ENCODE peak calls at places on chromosomes 12 and 14, in nine cellular contexts. One of them, this sample, is unnamed.

GRCh38 chr14:94101748-94102147 is 8.8 kb upstream of the IFI27 start:
- DNase-seq in activated T-helper 1 cell treated with Interleukin-2 at 50 U/mL for 16 hours: no peak
- DNase-seq in Right ventricle myocardium superior: no peak
- DNase-seq in GM20000: no peak
- DNase-seq in IMR-90: no peak
- DNase-seq in NCI-H345: no peak
- DNase-seq in activated naive CD4-positive, alpha-beta T cell: no peak
- DNase-seq in AG08396: no peak
- DNase-seq in WTC11: no peak
- DNase-seq in this sample: no peak

GRCh38 chr14:22650960-22651521 is 6.9 kb upstream of the OR6J1 start:
- DNase-seq in GM20000: no peak
- DNase-seq in activated naive CD4-positive, alpha-beta T cell: no peak
- DNase-seq in IMR-90: no peak
- DNase-seq in AG08396: no peak
- DNase-seq in WTC11: no peak
- DNase-seq in activated T-helper 1 cell treated with Interleukin-2 at 50 U/mL for 16 hours: no peak
- DNase-seq in NCI-H345: no peak
- DNase-seq in Right ventricle myocardium superior: no peak
- DNase-seq in this sample: no peak

GRCh38 chr14:25090716-25091454 is 40.9 kb upstream of the STXBP6 start:
- DNase-seq in AG08396: peak
- DNase-seq in WTC11: no peak
- DNase-seq in GM20000: no peak
- DNase-seq in IMR-90: peak
- DNase-seq in Right ventricle myocardium superior: no peak
- DNase-seq in NCI-H345: no peak
- DNase-seq in activated naive CD4-positive, alpha-beta T cell: no peak
- DNase-seq in activated T-helper 1 cell treated with Interleukin-2 at 50 U/mL for 16 hours: no peak
- DNase-seq in this sample: no peak

GRCh38 chr12:66776974-66777373 is 98.1 kb upstream of the GRIP1 start:
- DNase-seq in AG08396: no peak
- DNase-seq in activated naive CD4-positive, alpha-beta T cell: no peak
- DNase-seq in activated T-helper 1 cell treated with Interleukin-2 at 50 U/mL for 16 hours: no peak
- DNase-seq in IMR-90: no peak
- DNase-seq in GM20000: peak
- DNase-seq in Right ventricle myocardium superior: no peak
- DNase-seq in WTC11: no peak
- DNase-seq in NCI-H345: no peak
- DNase-seq in this sample: no peak

GRCh38 chr12:100566887-100567637 is 6.4 kb upstream of the GAS2L3 start:
- DNase-seq in activated naive CD4-positive, alpha-beta T cell: no peak
- DNase-seq in NCI-H345: no peak
- DNase-seq in AG08396: peak
- DNase-seq in WTC11: no peak
- DNase-seq in IMR-90: peak
- DNase-seq in activated T-helper 1 cell treated with Interleukin-2 at 50 U/mL for 16 hours: no peak
- DNase-seq in Right ventricle myocardium superior: no peak
- DNase-seq in GM20000: peak
- DNase-seq in this sample: no peak

GRCh38 chr12:75526655-75527511 is 15.5 kb upstream of the KRR1 start:
- DNase-seq in NCI-H345: peak
- DNase-seq in GM20000: peak
- DNase-seq in activated T-helper 1 cell treated with Interleukin-2 at 50 U/mL for 16 hours: no peak
- DNase-seq in activated naive CD4-positive, alpha-beta T cell: no peak
- DNase-seq in Right ventricle myocardium superior: no peak
- DNase-seq in AG08396: peak
- DNase-seq in WTC11: peak
- DNase-seq in IMR-90: peak
- DNase-seq in this sample: no peak

GRCh38 chr14:93173943-93174395 is 10.7 kb downstream of the MOAP1 start:
- DNase-seq in GM20000: no peak
- DNase-seq in AG08396: no peak
- DNase-seq in activated T-helper 1 cell treated with Interleukin-2 at 50 U/mL for 16 hours: no peak
- DNase-seq in IMR-90: peak
- DNase-seq in activated naive CD4-positive, alpha-beta T cell: no peak
- DNase-seq in Right ventricle myocardium superior: no peak
- DNase-seq in WTC11: no peak
- DNase-seq in NCI-H345: no peak
- DNase-seq in this sample: no peak

GRCh38 chr14:34040765-34041164 is 89.9 kb upstream of the EGLN3 start:
- DNase-seq in AG08396: no peak
- DNase-seq in GM20000: no peak
- DNase-seq in activated naive CD4-positive, alpha-beta T cell: no peak
- DNase-seq in IMR-90: no peak
- DNase-seq in Right ventricle myocardium superior: no peak
- DNase-seq in activated T-helper 1 cell treated with Interleukin-2 at 50 U/mL for 16 hours: no peak
- DNase-seq in NCI-H345: no peak
- DNase-seq in WTC11: no peak
- DNase-seq in this sample: no peak

GRCh38 chr12:51399893-51400292 is 8.7 kb upstream of the GALNT6 start:
- DNase-seq in activated naive CD4-positive, alpha-beta T cell: no peak
- DNase-seq in Right ventricle myocardium superior: no peak
- DNase-seq in IMR-90: no peak
- DNase-seq in activated T-helper 1 cell treated with Interleukin-2 at 50 U/mL for 16 hours: no peak
- DNase-seq in GM20000: no peak
- DNase-seq in NCI-H345: no peak
- DNase-seq in AG08396: no peak
- DNase-seq in WTC11: no peak
- DNase-seq in this sample: no peak

GRCh38 chr12:121576851-121577391 is 3.9 kb downstream of the KDM2B start:
- DNase-seq in activated T-helper 1 cell treated with Interleukin-2 at 50 U/mL for 16 hours: no peak
- DNase-seq in Right ventricle myocardium superior: no peak
- DNase-seq in AG08396: peak
- DNase-seq in NCI-H345: no peak
- DNase-seq in WTC11: peak
- DNase-seq in IMR-90: peak
- DNase-seq in activated naive CD4-positive, alpha-beta T cell: no peak
- DNase-seq in GM20000: no peak
- DNase-seq in this sample: no peak

GRCh38 chr12:89951050-89951693 is 242.5 kb upstream of the ATP2B1 start:
- DNase-seq in Right ventricle myocardium superior: no peak
- DNase-seq in activated T-helper 1 cell treated with Interleukin-2 at 50 U/mL for 16 hours: no peak
- DNase-seq in AG08396: peak
- DNase-seq in WTC11: no peak
- DNase-seq in GM20000: no peak
- DNase-seq in IMR-90: peak
- DNase-seq in activated naive CD4-positive, alpha-beta T cell: no peak
- DNase-seq in NCI-H345: no peak
- DNase-seq in this sample: no peak

GRCh38 chr12:79056775-79057174 is 192.2 kb downstream of the SYT1 start:
- DNase-seq in activated T-helper 1 cell treated with Interleukin-2 at 50 U/mL for 16 hours: no peak
- DNase-seq in IMR-90: peak
- DNase-seq in AG08396: no peak
- DNase-seq in GM20000: no peak
- DNase-seq in Right ventricle myocardium superior: no peak
- DNase-seq in activated naive CD4-positive, alpha-beta T cell: no peak
- DNase-seq in NCI-H345: no peak
- DNase-seq in WTC11: no peak
- DNase-seq in this sample: no peak

GRCh38 chr12:90250041-90250440 is 541.4 kb upstream of the ATP2B1 start:
- DNase-seq in activated naive CD4-positive, alpha-beta T cell: no peak
- DNase-seq in WTC11: no peak
- DNase-seq in IMR-90: no peak
- DNase-seq in AG08396: no peak
- DNase-seq in Right ventricle myocardium superior: no peak
- DNase-seq in activated T-helper 1 cell treated with Interleukin-2 at 50 U/mL for 16 hours: no peak
- DNase-seq in GM20000: no peak
- DNase-seq in NCI-H345: no peak
- DNase-seq in this sample: no peak

GRCh38 chr14:22370084-22370847 is 218.8 kb downstream of the DAD1 start:
- DNase-seq in activated naive CD4-positive, alpha-beta T cell: no peak
- DNase-seq in IMR-90: no peak
- DNase-seq in WTC11: no peak
- DNase-seq in activated T-helper 1 cell treated with Interleukin-2 at 50 U/mL for 16 hours: no peak
- DNase-seq in Right ventricle myocardium superior: peak
- DNase-seq in AG08396: no peak
- DNase-seq in NCI-H345: no peak
- DNase-seq in GM20000: no peak
- DNase-seq in this sample: peak

GRCh38 chr12:119673634-119674033 is 5.7 kb downstream of the PRKAB1 start:
- DNase-seq in NCI-H345: no peak
- DNase-seq in IMR-90: no peak
- DNase-seq in activated T-helper 1 cell treated with Interleukin-2 at 50 U/mL for 16 hours: no peak
- DNase-seq in GM20000: no peak
- DNase-seq in activated naive CD4-positive, alpha-beta T cell: no peak
- DNase-seq in Right ventricle myocardium superior: no peak
- DNase-seq in WTC11: no peak
- DNase-seq in AG08396: no peak
- DNase-seq in this sample: peak

GRCh38 chr12:1313906-1314305 is 280.5 kb downstream of the FBXL14 start:
- DNase-seq in activated T-helper 1 cell treated with Interleukin-2 at 50 U/mL for 16 hours: no peak
- DNase-seq in GM20000: no peak
- DNase-seq in activated naive CD4-positive, alpha-beta T cell: no peak
- DNase-seq in AG08396: no peak
- DNase-seq in NCI-H345: no peak
- DNase-seq in IMR-90: no peak
- DNase-seq in WTC11: no peak
- DNase-seq in Right ventricle myocardium superior: no peak
- DNase-seq in this sample: no peak

GRCh38 chr14:104708606-104709268 is 15.3 kb upstream of the ADSS1 start:
- DNase-seq in Right ventricle myocardium superior: peak
- DNase-seq in GM20000: peak
- DNase-seq in NCI-H345: peak
- DNase-seq in activated naive CD4-positive, alpha-beta T cell: peak
- DNase-seq in WTC11: peak
- DNase-seq in IMR-90: peak
- DNase-seq in activated T-helper 1 cell treated with Interleukin-2 at 50 U/mL for 16 hours: peak
- DNase-seq in AG08396: peak
- DNase-seq in this sample: peak

GRCh38 chr12:49763006-49763591 is 21.7 kb downstream of the TMBIM6 start:
- DNase-seq in WTC11: peak
- DNase-seq in AG08396: peak
- DNase-seq in IMR-90: peak
- DNase-seq in activated T-helper 1 cell treated with Interleukin-2 at 50 U/mL for 16 hours: peak
- DNase-seq in GM20000: peak
- DNase-seq in NCI-H345: no peak
- DNase-seq in Right ventricle myocardium superior: peak
- DNase-seq in activated naive CD4-positive, alpha-beta T cell: peak
- DNase-seq in this sample: peak

GRCh38 chr12:30825341-30825740 is 70.6 kb upstream of the CAPRIN2 start:
- DNase-seq in activated naive CD4-positive, alpha-beta T cell: no peak
- DNase-seq in activated T-helper 1 cell treated with Interleukin-2 at 50 U/mL for 16 hours: no peak
- DNase-seq in AG08396: no peak
- DNase-seq in NCI-H345: no peak
- DNase-seq in WTC11: no peak
- DNase-seq in IMR-90: no peak
- DNase-seq in GM20000: no peak
- DNase-seq in Right ventricle myocardium superior: no peak
- DNase-seq in this sample: no peak

GRCh38 chr14:33646692-33647260 is 304.1 kb downstream of the EGLN3 start:
- DNase-seq in activated T-helper 1 cell treated with Interleukin-2 at 50 U/mL for 16 hours: no peak
- DNase-seq in AG08396: no peak
- DNase-seq in WTC11: no peak
- DNase-seq in Right ventricle myocardium superior: no peak
- DNase-seq in IMR-90: peak
- DNase-seq in activated naive CD4-positive, alpha-beta T cell: no peak
- DNase-seq in NCI-H345: no peak
- DNase-seq in GM20000: no peak
- DNase-seq in this sample: no peak

GRCh38 chr14:100103261-100104005 is 38.2 kb downstream of the EVL start:
- DNase-seq in GM20000: no peak
- DNase-seq in activated T-helper 1 cell treated with Interleukin-2 at 50 U/mL for 16 hours: no peak
- DNase-seq in NCI-H345: no peak
- DNase-seq in activated naive CD4-positive, alpha-beta T cell: no peak
- DNase-seq in WTC11: no peak
- DNase-seq in IMR-90: peak
- DNase-seq in Right ventricle myocardium superior: no peak
- DNase-seq in AG08396: no peak
- DNase-seq in this sample: peak

GRCh38 chr12:49518914-49519573 is 19.8 kb upstream of the KCNH3 start:
- DNase-seq in activated T-helper 1 cell treated with Interleukin-2 at 50 U/mL for 16 hours: no peak
- DNase-seq in NCI-H345: no peak
- DNase-seq in Right ventricle myocardium superior: no peak
- DNase-seq in WTC11: no peak
- DNase-seq in AG08396: peak
- DNase-seq in IMR-90: peak
- DNase-seq in activated naive CD4-positive, alpha-beta T cell: no peak
- DNase-seq in GM20000: no peak
- DNase-seq in this sample: no peak

GRCh38 chr14:58752782-58753181 is 115.0 kb downstream of the DACT1 start:
- DNase-seq in WTC11: no peak
- DNase-seq in IMR-90: no peak
- DNase-seq in NCI-H345: peak
- DNase-seq in activated naive CD4-positive, alpha-beta T cell: no peak
- DNase-seq in activated T-helper 1 cell treated with Interleukin-2 at 50 U/mL for 16 hours: no peak
- DNase-seq in AG08396: no peak
- DNase-seq in GM20000: no peak
- DNase-seq in Right ventricle myocardium superior: peak
- DNase-seq in this sample: peak

GRCh38 chr14:99420711-99421110 is 59.9 kb downstream of the SETD3 start:
- DNase-seq in AG08396: no peak
- DNase-seq in activated naive CD4-positive, alpha-beta T cell: peak
- DNase-seq in GM20000: no peak
- DNase-seq in NCI-H345: no peak
- DNase-seq in WTC11: peak
- DNase-seq in activated T-helper 1 cell treated with Interleukin-2 at 50 U/mL for 16 hours: no peak
- DNase-seq in Right ventricle myocardium superior: no peak
- DNase-seq in IMR-90: no peak
- DNase-seq in this sample: no peak

GRCh38 chr14:103597623-103598372 is 31.2 kb upstream of the KLC1 start:
- DNase-seq in activated naive CD4-positive, alpha-beta T cell: no peak
- DNase-seq in AG08396: peak
- DNase-seq in NCI-H345: no peak
- DNase-seq in activated T-helper 1 cell treated with Interleukin-2 at 50 U/mL for 16 hours: no peak
- DNase-seq in GM20000: no peak
- DNase-seq in Right ventricle myocardium superior: peak
- DNase-seq in IMR-90: peak
- DNase-seq in WTC11: no peak
- DNase-seq in this sample: peak

GRCh38 chr12:12403264-12404248 is 46.7 kb downstream of the BORCS5 start:
- DNase-seq in NCI-H345: no peak
- DNase-seq in GM20000: no peak
- DNase-seq in AG08396: no peak
- DNase-seq in activated naive CD4-positive, alpha-beta T cell: no peak
- DNase-seq in activated T-helper 1 cell treated with Interleukin-2 at 50 U/mL for 16 hours: no peak
- DNase-seq in Right ventricle myocardium superior: no peak
- DNase-seq in WTC11: no peak
- DNase-seq in IMR-90: no peak
- DNase-seq in this sample: no peak

GRCh38 chr12:57909056-57909455 is 32.3 kb upstream of the ATP23 start:
- DNase-seq in Right ventricle myocardium superior: no peak
- DNase-seq in WTC11: no peak
- DNase-seq in NCI-H345: no peak
- DNase-seq in activated T-helper 1 cell treated with Interleukin-2 at 50 U/mL for 16 hours: no peak
- DNase-seq in GM20000: no peak
- DNase-seq in AG08396: no peak
- DNase-seq in IMR-90: no peak
- DNase-seq in activated naive CD4-positive, alpha-beta T cell: no peak
- DNase-seq in this sample: no peak

GRCh38 chr14:103519837-103520212 is 2.8 kb downstream of the CKB start:
- DNase-seq in WTC11: no peak
- DNase-seq in AG08396: no peak
- DNase-seq in NCI-H345: no peak
- DNase-seq in activated naive CD4-positive, alpha-beta T cell: no peak
- DNase-seq in GM20000: no peak
- DNase-seq in Right ventricle myocardium superior: peak
- DNase-seq in activated T-helper 1 cell treated with Interleukin-2 at 50 U/mL for 16 hours: no peak
- DNase-seq in IMR-90: no peak
- DNase-seq in this sample: peak

GRCh38 chr14:31829256-31829923 is 247.7 kb upstream of the ARHGAP5 start:
- DNase-seq in AG08396: peak
- DNase-seq in NCI-H345: no peak
- DNase-seq in GM20000: no peak
- DNase-seq in activated naive CD4-positive, alpha-beta T cell: no peak
- DNase-seq in Right ventricle myocardium superior: no peak
- DNase-seq in WTC11: no peak
- DNase-seq in activated T-helper 1 cell treated with Interleukin-2 at 50 U/mL for 16 hours: no peak
- DNase-seq in IMR-90: peak
- DNase-seq in this sample: no peak

GRCh38 chr14:24240110-24240918 is 2.1 kb downstream of the TINF2 start:
- DNase-seq in IMR-90: no peak
- DNase-seq in WTC11: no peak
- DNase-seq in AG08396: no peak
- DNase-seq in Right ventricle myocardium superior: no peak
- DNase-seq in activated T-helper 1 cell treated with Interleukin-2 at 50 U/mL for 16 hours: no peak
- DNase-seq in GM20000: no peak
- DNase-seq in NCI-H345: no peak
- DNase-seq in activated naive CD4-positive, alpha-beta T cell: no peak
- DNase-seq in this sample: no peak

GRCh38 chr14:100688598-100689499 is 37.8 kb upstream of the DLK1 start:
- DNase-seq in AG08396: peak
- DNase-seq in WTC11: no peak
- DNase-seq in Right ventricle myocardium superior: no peak
- DNase-seq in activated naive CD4-positive, alpha-beta T cell: no peak
- DNase-seq in GM20000: no peak
- DNase-seq in IMR-90: peak
- DNase-seq in NCI-H345: no peak
- DNase-seq in activated T-helper 1 cell treated with Interleukin-2 at 50 U/mL for 16 hours: no peak
- DNase-seq in this sample: no peak